ENCODE peak calls at places on chromosomes 13 and 19, in seven cellular contexts. F, U, J, B, Q, R and L are unnamed samples.

GRCh38 chr13:95335667-95336066 is 34.4 kb upstream of the ABCC4 start:
- DNase-seq in B (no peak), U (no peak), Q (peak), R (no peak), F (no peak), J (no peak), L (peak)

GRCh38 chr13:77715233-77715891 is 17.9 kb downstream of the SLAIN1 start:
- DNase-seq in B (no peak), Q (no peak), R (no peak), U (no peak), F (no peak), J (no peak), L (no peak)

GRCh38 chr13:48431987-48432615 is 19.2 kb upstream of the LPAR6 start:
- DNase-seq in Q (no peak), B (no peak), R (no peak), F (no peak), U (no peak), J (no peak), L (no peak)

GRCh38 chr19:52941941-52942370 is 18.7 kb upstream of the ZNF888 start:
- DNase-seq in U (no peak), J (no peak), R (no peak), B (no peak), F (peak), Q (no peak), L (no peak)

GRCh38 chr19:48137411-48137810 is 26.8 kb upstream of the PLA2G4C start:
- DNase-seq in F (no peak), J (no peak), B (no peak), R (no peak), Q (no peak), U (no peak), L (no peak)

GRCh38 chr13:79519252-79519651 is 38.3 kb downstream of the NDFIP2 start:
- DNase-seq in J (no peak), B (no peak), U (no peak), F (no peak), Q (no peak), R (no peak), L (no peak)

GRCh38 chr13:50580684-50581305 is 262.7 kb downstream of the DLEU7 start:
- DNase-seq in U (no peak), F (no peak), Q (no peak), B (no peak), J (no peak), R (no peak), L (no peak)

GRCh38 chr13:40963927-40964326 is 55.2 kb downstream of the ELF1 start:
- DNase-seq in F (no peak), U (no peak), R (no peak), Q (peak), B (no peak), J (no peak), L (no peak)

GRCh38 chr13:32947886-32948285 is 68.3 kb upstream of the KL start:
- DNase-seq in B (no peak), F (no peak), Q (no peak), U (no peak), J (peak), R (peak), L (no peak)

GRCh38 chr19:7705387-7706187 is 3.7 kb upstream of the FCER2 start:
- DNase-seq in Q (no peak), F (no peak), B (no peak), R (no peak), J (no peak), U (no peak), L (no peak)

GRCh38 chr19:55369651-55370304 is 485 bp downstream of the IL11 start:
- DNase-seq in J (peak), B (no peak), Q (peak), F (peak), R (peak), U (no peak), L (peak)